ENCODE peak calls at places on chromosomes 13 and 19, in six cellular contexts. P is frontal cortex; E is anterior cingulate cortex; O is GM23248; S is stimulated activated CD4-positive, alpha-beta T cell treated with anti-CD3 and anti-CD28 coated beads, Interleukin-12 subunit alpha, Interleukin-12 subunit beta, amount 100 ng/mL, for 48 hours; X is EL. W is an unnamed sample.

GRCh38 chr19:16296713-16297112 is 27.9 kb upstream of the KLF2 start:
- DNase-seq in P (no peak), E (no peak), O (no peak), S (no peak), X (no peak), W (no peak)

GRCh38 chr13:29905845-29906244 is 55.4 kb upstream of the UBL3 start:
- DNase-seq in P (no peak), E (no peak), O (peak), S (no peak), X (peak), W (no peak)

GRCh38 chr19:49324801-49325491 is at the start of gene SLC6A16:
- DNase-seq in P (no peak), E (no peak), O (no peak), S (no peak), X (no peak), W (no peak)

GRCh38 chr13:24223341-24224231 is 63.1 kb downstream of the SPATA13 start:
- DNase-seq in P (no peak), E (no peak), O (no peak), S (no peak), X (no peak), W (no peak)

GRCh38 chr13:21674271-21675009 is 3.6 kb downstream of the FGF9 start:
- DNase-seq in P (peak), E (no peak), O (peak), S (no peak), X (no peak), W (no peak)

GRCh38 chr13:41370736-41371135 is 59.7 kb downstream of the NAA16 start:
- DNase-seq in P (no peak), E (no peak), O (no peak), S (no peak), X (peak), W (no peak)

GRCh38 chr19:47765522-47766358 is 12.8 kb upstream of the SELENOW start:
- DNase-seq in P (no peak), E (peak), O (peak), S (no peak), X (peak), W (peak)

GRCh38 chr19:18860725-18861124 is 29.0 kb downstream of the UPF1 start:
- DNase-seq in P (no peak), E (no peak), O (no peak), S (no peak), X (no peak), W (no peak)

W was measured in RKO.